ENCODE peak calls at places on chromosomes 12 and 14, in five cellular contexts. U is endodermal cell, Q is GM12865, H is sigmoid colon, C is transverse colon. B is an unnamed sample.

GRCh38 chr12:124954771-124955170 is 34.2 kb downstream of the DHX37 start:
- DNase-seq in U (no peak), Q (no peak), H (no peak), C (no peak), B (no peak)

GRCh38 chr12:6135071-6135470 is 10.6 kb upstream of the VWF start:
- DNase-seq in C (no peak), H (no peak), U (no peak), Q (no peak), B (peak; percentile 44)

GRCh38 chr12:22415342-22416309 is 81.1 kb upstream of the ST8SIA1 start:
- DNase-seq in H (no peak), Q (no peak), C (no peak), U (no peak), B (no peak)

GRCh38 chr14:67285876-67286452 is 44.7 kb downstream of the PALS1 start:
- DNase-seq in U (no peak), C (no peak), H (no peak), Q (peak; percentile 32), B (peak; percentile 64)

GRCh38 chr12:111353026-111353425 is 15.9 kb downstream of the PHETA1 start:
- DNase-seq in U (no peak), H (no peak), Q (no peak), C (no peak), B (no peak)

GRCh38 chr14:75044760-75045159 is 6.5 kb downstream of the MLH3 start:
- DNase-seq in U (no peak), H (no peak), C (no peak), Q (no peak), B (peak; percentile 43)

GRCh38 chr12:53101931-53102781 is 1.1 kb upstream of the SOAT2 start:
- DNase-seq in C (no peak), Q (no peak), H (peak; percentile 57), U (peak; percentile 48), B (no peak)

GRCh38 chr14:74552623-74553022 is 59.1 kb downstream of the ISCA2 start:
- DNase-seq in H (peak; percentile 81), Q (no peak), C (peak; percentile 44), U (no peak), B (peak; percentile 50)

GRCh38 chr14:79861111-79861510 is 350.2 kb downstream of the DIO2 start:
- DNase-seq in U (peak; percentile 71), H (no peak), Q (no peak), C (no peak), B (no peak)

GRCh38 chr12:131327521-131328488 is 374.1 kb downstream of the ADGRD1 start:
- DNase-seq in Q (no peak), C (no peak), U (peak; percentile 77), H (no peak), B (no peak)

GRCh38 chr14:56482306-56482705 is 97.3 kb upstream of the TMEM260 start:
- DNase-seq in H (no peak), C (no peak), Q (peak; percentile 7), U (peak; percentile 86), B (peak; percentile 9)

GRCh38 chr12:92085040-92085439 is 60.6 kb downstream of the BTG1 start:
- DNase-seq in U (no peak), C (no peak), Q (peak; percentile 71), H (no peak), B (peak; percentile 34)

GRCh38 chr14:96095581-96096476 is 56.7 kb downstream of the C14orf132 start:
- DNase-seq in U (peak; percentile 48), Q (no peak), C (no peak), H (no peak), B (peak; percentile 92)

GRCh38 chr12:104182144-104182543 is 33.4 kb upstream of the TXNRD1 start:
- DNase-seq in U (peak; percentile 26), H (peak; percentile 97), C (peak; percentile 70), Q (no peak), B (peak; percentile 96)

GRCh38 chr14:95530461-95531170 is 4.2 kb upstream of the GLRX5 start:
- DNase-seq in H (no peak), U (peak; percentile 20), Q (no peak), C (no peak), B (no peak)

GRCh38 chr14:69711065-69711464 is 55.9 kb upstream of the SRSF5 start:
- DNase-seq in C (peak; percentile 64), U (no peak), Q (no peak), H (peak; percentile 88), B (peak; percentile 17)

GRCh38 chr12:67617619-67618018 is 30.9 kb upstream of the DYRK2 start:
- DNase-seq in H (no peak), Q (no peak), C (no peak), U (no peak), B (no peak)

GRCh38 chr14:68734231-68734732 is 58.6 kb downstream of the ZFP36L1 start:
- DNase-seq in Q (peak; percentile 67), U (no peak), C (no peak), H (no peak), B (peak; percentile 18)

GRCh38 chr14:64807588-64807987 is 72.1 kb downstream of the SPTB start:
- DNase-seq in C (no peak), Q (no peak), U (no peak), H (no peak), B (no peak)

GRCh38 chr12:12441051-12441807 is 84.4 kb downstream of the BORCS5 start:
- DNase-seq in C (peak; percentile 17), H (no peak), Q (no peak), U (no peak), B (no peak)

GRCh38 chr14:29016050-29016900 is 249.7 kb downstream of the FOXG1 start:
- DNase-seq in H (no peak), Q (peak; percentile 70), C (no peak), U (peak; percentile 91), B (peak; percentile 51)

GRCh38 chr12:86376052-86376451 is 119.9 kb upstream of the MGAT4C start:
- DNase-seq in U (peak; percentile 80), C (no peak), H (no peak), Q (no peak), B (no peak)

DNA sequence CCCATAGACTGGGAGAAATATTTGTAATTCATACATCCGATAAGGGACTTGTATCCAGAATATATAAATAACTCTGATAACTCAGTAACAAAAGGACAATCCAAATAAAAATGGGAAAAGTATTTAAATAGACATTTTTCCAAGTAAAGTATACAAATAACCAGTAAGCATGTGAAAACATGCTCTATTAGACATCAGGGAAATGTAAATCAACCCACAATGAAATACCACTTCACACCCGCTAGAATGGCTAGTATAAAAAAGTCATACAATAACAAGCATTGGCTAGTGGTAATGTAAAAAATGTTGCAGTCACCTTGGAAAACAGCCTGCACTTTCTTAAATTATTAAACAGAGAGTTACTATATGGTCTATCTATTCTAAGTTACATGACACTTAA is 650.7 kb downstream of the C12orf50 start:
- DNase-seq in C (no peak), Q (no peak), U (no peak), H (no peak), B (no peak)
- H3K4me3 ChIP-seq in C (no peak overlapping the region), Q (no peak overlapping the region), U (no peak overlapping the region), H (no peak overlapping the region), B (no peak overlapping the region)

GRCh38 chr14:104925941-104926609 is 1.4 kb downstream of the PLD4 start:
- DNase-seq in C (no peak), Q (no peak), H (no peak), U (no peak), B (no peak)

GRCh38 chr14:104926619-104927431 is 2.1 kb downstream of the PLD4 start:
- DNase-seq in C (peak; percentile 38), H (no peak), U (no peak), Q (peak; percentile 93), B (no peak)

GRCh38 chr14:104928391-104929133 is 3.9 kb downstream of the PLD4 start:
- DNase-seq in H (no peak), Q (no peak), U (no peak), C (no peak), B (no peak)

GRCh38 chr14:104927901-104928300 is 3.2 kb downstream of the PLD4 start:
- DNase-seq in Q (no peak), U (no peak), C (no peak), H (no peak), B (no peak)

GRCh38 chr14:104927432-104927816 is 2.7 kb downstream of the PLD4 start:
- DNase-seq in H (no peak), Q (no peak), C (no peak), U (no peak), B (no peak)
- H3K4me3 ChIP-seq in H (no peak overlapping the region), Q (no peak overlapping the region), C (no peak overlapping the region), U (no peak overlapping the region), B (no peak overlapping the region)

GRCh38 chr12:132558861-132559623 is 51.3 kb downstream of the LRCOL1 start:
- DNase-seq in C (no peak), H (no peak), Q (peak; percentile 25), U (no peak), B (no peak)
- H3K4me3 ChIP-seq in C (peak overlapping the region; percentile 78), H (peak overlapping the region; percentile 69), Q (peak overlapping the region; percentile 42), U (peak overlapping the region; percentile 65), B (peak overlapping the region; percentile 93)

GRCh38 chr12:96585977-96586376 is 96.6 kb downstream of the CFAP54 start:
- DNase-seq in Q (no peak), U (no peak), H (no peak), C (no peak), B (no peak)
- H3K4me3 ChIP-seq in Q (no peak overlapping the region), U (no peak overlapping the region), H (no peak overlapping the region), C (no peak overlapping the region), B (no peak overlapping the region)

DNA sequence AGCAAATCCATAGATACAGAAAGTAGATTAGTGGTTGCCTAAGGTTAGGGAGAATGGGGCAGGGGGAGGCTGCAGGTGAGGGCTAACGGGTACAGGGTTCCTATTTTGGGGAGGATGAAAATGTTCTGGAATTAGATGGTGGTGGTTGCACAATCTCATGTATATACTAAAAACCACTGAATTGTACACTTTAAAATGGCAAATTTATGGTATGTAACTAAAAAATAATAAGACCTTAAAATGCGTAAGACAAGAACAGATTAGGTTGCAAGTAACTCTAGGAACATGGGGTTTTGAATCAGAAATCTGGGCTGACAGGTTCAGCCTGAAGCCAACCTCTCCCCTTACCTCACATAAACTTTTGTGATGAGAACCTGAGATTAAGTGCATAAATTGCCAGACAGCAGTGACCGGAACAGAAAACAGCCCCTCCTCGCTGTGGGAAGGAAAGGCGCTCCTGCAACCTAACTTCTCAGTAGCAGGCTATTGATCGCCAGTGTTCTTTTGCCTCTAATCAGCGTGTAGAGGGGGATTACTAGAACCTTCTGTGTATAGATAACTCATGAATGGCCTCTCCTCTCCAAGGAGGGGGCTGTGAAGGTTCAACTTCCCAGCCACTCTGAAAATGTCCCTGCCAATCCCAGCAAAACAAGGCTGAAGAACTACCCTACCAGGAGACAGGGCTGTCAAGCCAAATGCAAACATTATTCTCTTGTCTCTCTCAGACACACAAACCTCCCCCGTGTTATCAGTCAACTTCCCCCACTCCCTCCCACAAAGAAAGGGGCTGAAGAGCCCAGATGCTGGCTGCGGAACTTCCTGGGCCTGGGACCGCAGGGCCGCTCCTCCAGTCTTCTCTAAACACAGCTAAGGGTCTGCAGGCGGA is 1.9 kb downstream of the SSH1 start:
- DNase-seq in H (no peak), C (no peak), U (no peak), Q (no peak), B (peak; percentile 52)
- H3K4me3 ChIP-seq in H (peak overlapping the region; percentile 84), C (peak overlapping the region; percentile 62), U (peak overlapping the region; percentile 99), Q (peak overlapping the region; percentile 98), B (peak overlapping the region; percentile 93)

DNA sequence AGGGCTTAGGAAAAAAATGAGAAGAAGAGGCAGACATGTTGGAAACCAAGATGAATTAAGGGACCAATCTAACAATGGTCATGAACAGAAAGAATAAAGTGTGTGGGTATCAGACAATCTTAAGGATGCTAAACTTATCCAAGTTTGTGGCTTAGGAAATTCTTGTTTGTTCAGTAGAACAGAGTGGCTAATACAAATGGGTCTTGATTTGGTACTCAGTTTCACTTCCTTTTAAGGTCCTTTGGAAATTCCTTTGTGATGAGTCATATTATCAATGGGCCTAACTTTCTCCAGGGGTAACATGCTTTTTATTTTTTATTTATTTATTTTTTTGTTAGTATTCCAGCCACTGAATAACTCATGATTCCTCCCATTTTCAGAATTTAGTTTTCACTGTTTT is 1154.7 kb upstream of the FLRT2 start:
- DNase-seq in Q (no peak), U (no peak), C (no peak), H (no peak), B (peak; percentile 5)
- H3K4me3 ChIP-seq in Q (no peak overlapping the region), U (no peak overlapping the region), C (no peak overlapping the region), H (no peak overlapping the region), B (no peak overlapping the region)